ENCODE peak calls at places on chromosomes 4 and X, in ten cellular contexts. One of them, this sample, is unnamed.

GRCh38 chr4:76830612-76831474 is 67.1 kb downstream of the SOWAHB start:
- DNase-seq in T-helper 1 cell: no peak
- DNase-seq in HT-29: peak; percentile 97
- DNase-seq in SW 1271: no peak
- DNase-seq in esophagus muscularis mucosa: no peak
- DNase-seq in breast epithelium: no peak
- DNase-seq in substantia nigra: no peak
- DNase-seq in iPS DF 19.7: no peak
- DNase-seq in T-helper 9 cell: no peak
- DNase-seq in left ventricle myocardium inferior: no peak
- DNase-seq in this sample: no peak

GRCh38 chrX:21947671-21948070 is 7.2 kb downstream of the SMS start:
- DNase-seq in SW 1271: no peak
- DNase-seq in T-helper 1 cell: no peak
- DNase-seq in iPS DF 19.7: no peak
- DNase-seq in left ventricle myocardium inferior: no peak
- DNase-seq in T-helper 9 cell: no peak
- DNase-seq in esophagus muscularis mucosa: no peak
- DNase-seq in substantia nigra: no peak
- DNase-seq in HT-29: no peak
- DNase-seq in breast epithelium: no peak
- DNase-seq in this sample: no peak

GRCh38 chrX:22090181-22090580 is 58.1 kb downstream of the PHEX start:
- DNase-seq in T-helper 1 cell: no peak
- DNase-seq in SW 1271: no peak
- DNase-seq in iPS DF 19.7: no peak
- DNase-seq in HT-29: no peak
- DNase-seq in substantia nigra: no peak
- DNase-seq in breast epithelium: no peak
- DNase-seq in esophagus muscularis mucosa: no peak
- DNase-seq in T-helper 9 cell: no peak
- DNase-seq in left ventricle myocardium inferior: no peak
- DNase-seq in this sample: no peak

GRCh38 chr4:110289601-110290100 is 91.2 kb upstream of the ELOVL6 start:
- DNase-seq in esophagus muscularis mucosa: peak; percentile 66
- DNase-seq in substantia nigra: no peak
- DNase-seq in breast epithelium: no peak
- DNase-seq in iPS DF 19.7: no peak
- DNase-seq in SW 1271: no peak
- DNase-seq in T-helper 1 cell: no peak
- DNase-seq in HT-29: no peak
- DNase-seq in left ventricle myocardium inferior: no peak
- DNase-seq in T-helper 9 cell: no peak
- DNase-seq in this sample: no peak

GRCh38 chr4:110196206-110196870 is 2.1 kb downstream of the ELOVL6 start:
- DNase-seq in iPS DF 19.7: no peak
- DNase-seq in left ventricle myocardium inferior: peak; percentile 51
- DNase-seq in esophagus muscularis mucosa: no peak
- DNase-seq in HT-29: peak; percentile 48
- DNase-seq in SW 1271: no peak
- DNase-seq in T-helper 1 cell: peak; percentile 17
- DNase-seq in substantia nigra: peak; percentile 65
- DNase-seq in breast epithelium: no peak
- DNase-seq in T-helper 9 cell: peak; percentile 13
- DNase-seq in this sample: peak; percentile 33

GRCh38 chrX:103276581-103277002 is at the start of gene TCEAL5:
- DNase-seq in esophagus muscularis mucosa: no peak
- DNase-seq in HT-29: no peak
- DNase-seq in substantia nigra: peak; percentile 35
- DNase-seq in T-helper 1 cell: no peak
- DNase-seq in breast epithelium: no peak
- DNase-seq in left ventricle myocardium inferior: no peak
- DNase-seq in SW 1271: no peak
- DNase-seq in T-helper 9 cell: no peak
- DNase-seq in iPS DF 19.7: no peak
- DNase-seq in this sample: peak; percentile 24

GRCh38 chr4:18568600-18568999 is 547.0 kb upstream of the LCORL start:
- DNase-seq in iPS DF 19.7: no peak
- DNase-seq in substantia nigra: no peak
- DNase-seq in T-helper 9 cell: no peak
- DNase-seq in SW 1271: no peak
- DNase-seq in T-helper 1 cell: no peak
- DNase-seq in HT-29: peak; percentile 5
- DNase-seq in left ventricle myocardium inferior: no peak
- DNase-seq in esophagus muscularis mucosa: no peak
- DNase-seq in breast epithelium: no peak
- DNase-seq in this sample: no peak

GRCh38 chr4:8844976-8845690 is 26.5 kb downstream of the HMX1 start:
- DNase-seq in T-helper 1 cell: no peak
- DNase-seq in T-helper 9 cell: no peak
- DNase-seq in SW 1271: no peak
- DNase-seq in substantia nigra: no peak
- DNase-seq in left ventricle myocardium inferior: no peak
- DNase-seq in iPS DF 19.7: no peak
- DNase-seq in HT-29: no peak
- DNase-seq in esophagus muscularis mucosa: no peak
- DNase-seq in breast epithelium: peak; percentile 35
- DNase-seq in this sample: no peak

GRCh38 chrX:27597506-27597905 is 7.4 kb downstream of the DCAF8L2 start:
- DNase-seq in T-helper 9 cell: no peak
- DNase-seq in HT-29: no peak
- DNase-seq in breast epithelium: no peak
- DNase-seq in SW 1271: no peak
- DNase-seq in esophagus muscularis mucosa: no peak
- DNase-seq in left ventricle myocardium inferior: no peak
- DNase-seq in iPS DF 19.7: no peak
- DNase-seq in T-helper 1 cell: no peak
- DNase-seq in substantia nigra: no peak
- DNase-seq in this sample: no peak

GRCh38 chr4:173420324-173420752 is 21.4 kb upstream of the SCRG1 start:
- DNase-seq in SW 1271: no peak
- DNase-seq in T-helper 1 cell: no peak
- DNase-seq in iPS DF 19.7: no peak
- DNase-seq in breast epithelium: no peak
- DNase-seq in esophagus muscularis mucosa: no peak
- DNase-seq in T-helper 9 cell: no peak
- DNase-seq in left ventricle myocardium inferior: no peak
- DNase-seq in substantia nigra: no peak
- DNase-seq in HT-29: peak; percentile 38
- DNase-seq in this sample: no peak

GRCh38 chr4:126705271-126705670 is 927.5 kb upstream of the INTU start:
- DNase-seq in SW 1271: no peak
- DNase-seq in T-helper 1 cell: no peak
- DNase-seq in left ventricle myocardium inferior: no peak
- DNase-seq in breast epithelium: no peak
- DNase-seq in HT-29: no peak
- DNase-seq in T-helper 9 cell: no peak
- DNase-seq in esophagus muscularis mucosa: no peak
- DNase-seq in substantia nigra: no peak
- DNase-seq in iPS DF 19.7: no peak
- DNase-seq in this sample: no peak

GRCh38 chr4:184028571-184028996 is 123.5 kb downstream of the STOX2 start:
- DNase-seq in T-helper 1 cell: no peak
- DNase-seq in breast epithelium: no peak
- DNase-seq in T-helper 9 cell: no peak
- DNase-seq in SW 1271: no peak
- DNase-seq in left ventricle myocardium inferior: no peak
- DNase-seq in iPS DF 19.7: no peak
- DNase-seq in HT-29: no peak
- DNase-seq in esophagus muscularis mucosa: no peak
- DNase-seq in substantia nigra: no peak
- DNase-seq in this sample: no peak

GRCh38 chr4:155629831-155630425 is 36.7 kb upstream of the GUCY1A1 start:
- DNase-seq in left ventricle myocardium inferior: no peak
- DNase-seq in T-helper 9 cell: no peak
- DNase-seq in esophagus muscularis mucosa: no peak
- DNase-seq in iPS DF 19.7: no peak
- DNase-seq in breast epithelium: no peak
- DNase-seq in substantia nigra: no peak
- DNase-seq in T-helper 1 cell: no peak
- DNase-seq in HT-29: peak; percentile 15
- DNase-seq in SW 1271: no peak
- DNase-seq in this sample: no peak

GRCh38 chrX:107845625-107846024 is 20.0 kb downstream of the MID2 start:
- DNase-seq in breast epithelium: no peak
- DNase-seq in HT-29: no peak
- DNase-seq in esophagus muscularis mucosa: no peak
- DNase-seq in SW 1271: no peak
- DNase-seq in T-helper 1 cell: no peak
- DNase-seq in iPS DF 19.7: no peak
- DNase-seq in T-helper 9 cell: no peak
- DNase-seq in left ventricle myocardium inferior: no peak
- DNase-seq in substantia nigra: no peak
- DNase-seq in this sample: no peak

This sample was measured in dorsolateral prefrontal cortex.